ENCODE peak calls at places on chromosomes 16 and 17, in six cellular contexts. One of them, this sample, is unnamed.

GRCh38 chr17:43457362-43457692 is 26.4 kb upstream of the DHX8 start:
- DNase-seq in activated CD8-positive, alpha-beta memory T cell treated with anti-CD3 and anti-CD28 coated beads for 4 hours: no peak
- DNase-seq in stimulated activated CD4-positive, alpha-beta T cell treated with anti-CD3 and anti-CD28 coated beads, Interleukin-1b, Interleukin-23, amount 100 ng/mL, for 1 hour: no peak
- DNase-seq in activated T-helper 1 cell treated with anti-CD3 and anti-CD28 coated beads, Interleukin-2, amount 50 U/mL, for 16 hours: no peak
- DNase-seq in nucleus accumbens: no peak
- DNase-seq in left colon: no peak
- DNase-seq in this sample: no peak

GRCh38 chr17:38749222-38750043 is 1.3 kb upstream of the PCGF2 start:
- DNase-seq in activated T-helper 1 cell treated with anti-CD3 and anti-CD28 coated beads, Interleukin-2, amount 50 U/mL, for 16 hours: no peak
- DNase-seq in activated CD8-positive, alpha-beta memory T cell treated with anti-CD3 and anti-CD28 coated beads for 4 hours: no peak
- DNase-seq in nucleus accumbens: no peak
- DNase-seq in left colon: peak
- DNase-seq in stimulated activated CD4-positive, alpha-beta T cell treated with anti-CD3 and anti-CD28 coated beads, Interleukin-1b, Interleukin-23, amount 100 ng/mL, for 1 hour: no peak
- DNase-seq in this sample: no peak

GRCh38 chr16:87895641-87896141 is 26.4 kb upstream of the SLC7A5 start:
- DNase-seq in left colon: peak
- DNase-seq in activated T-helper 1 cell treated with anti-CD3 and anti-CD28 coated beads, Interleukin-2, amount 50 U/mL, for 16 hours: peak
- DNase-seq in stimulated activated CD4-positive, alpha-beta T cell treated with anti-CD3 and anti-CD28 coated beads, Interleukin-1b, Interleukin-23, amount 100 ng/mL, for 1 hour: peak
- DNase-seq in activated CD8-positive, alpha-beta memory T cell treated with anti-CD3 and anti-CD28 coated beads for 4 hours: peak
- DNase-seq in nucleus accumbens: no peak
- DNase-seq in this sample: peak

GRCh38 chr16:53542283-53542682 is 39.3 kb upstream of the AKTIP start:
- DNase-seq in activated T-helper 1 cell treated with anti-CD3 and anti-CD28 coated beads, Interleukin-2, amount 50 U/mL, for 16 hours: no peak
- DNase-seq in left colon: no peak
- DNase-seq in activated CD8-positive, alpha-beta memory T cell treated with anti-CD3 and anti-CD28 coated beads for 4 hours: no peak
- DNase-seq in stimulated activated CD4-positive, alpha-beta T cell treated with anti-CD3 and anti-CD28 coated beads, Interleukin-1b, Interleukin-23, amount 100 ng/mL, for 1 hour: no peak
- DNase-seq in nucleus accumbens: no peak
- DNase-seq in this sample: no peak

GRCh38 chr17:59840908-59841666 is 51.7 kb downstream of the TUBD1 start:
- DNase-seq in left colon: no peak
- DNase-seq in nucleus accumbens: no peak
- DNase-seq in stimulated activated CD4-positive, alpha-beta T cell treated with anti-CD3 and anti-CD28 coated beads, Interleukin-1b, Interleukin-23, amount 100 ng/mL, for 1 hour: no peak
- DNase-seq in activated CD8-positive, alpha-beta memory T cell treated with anti-CD3 and anti-CD28 coated beads for 4 hours: no peak
- DNase-seq in activated T-helper 1 cell treated with anti-CD3 and anti-CD28 coated beads, Interleukin-2, amount 50 U/mL, for 16 hours: no peak
- DNase-seq in this sample: no peak

GRCh38 chr17:48439875-48440505 is 10.0 kb upstream of the SKAP1 start:
- DNase-seq in activated T-helper 1 cell treated with anti-CD3 and anti-CD28 coated beads, Interleukin-2, amount 50 U/mL, for 16 hours: no peak
- DNase-seq in stimulated activated CD4-positive, alpha-beta T cell treated with anti-CD3 and anti-CD28 coated beads, Interleukin-1b, Interleukin-23, amount 100 ng/mL, for 1 hour: no peak
- DNase-seq in left colon: no peak
- DNase-seq in activated CD8-positive, alpha-beta memory T cell treated with anti-CD3 and anti-CD28 coated beads for 4 hours: no peak
- DNase-seq in nucleus accumbens: no peak
- DNase-seq in this sample: peak

GRCh38 chr16:30927789-30928378 is 4.5 kb downstream of the FBXL19 start:
- DNase-seq in left colon: peak
- DNase-seq in stimulated activated CD4-positive, alpha-beta T cell treated with anti-CD3 and anti-CD28 coated beads, Interleukin-1b, Interleukin-23, amount 100 ng/mL, for 1 hour: no peak
- DNase-seq in nucleus accumbens: peak
- DNase-seq in activated CD8-positive, alpha-beta memory T cell treated with anti-CD3 and anti-CD28 coated beads for 4 hours: no peak
- DNase-seq in activated T-helper 1 cell treated with anti-CD3 and anti-CD28 coated beads, Interleukin-2, amount 50 U/mL, for 16 hours: no peak
- DNase-seq in this sample: no peak

GRCh38 chr17:77280304-77280910 is 139.6 kb downstream of the SEC14L1 start:
- DNase-seq in activated T-helper 1 cell treated with anti-CD3 and anti-CD28 coated beads, Interleukin-2, amount 50 U/mL, for 16 hours: no peak
- DNase-seq in activated CD8-positive, alpha-beta memory T cell treated with anti-CD3 and anti-CD28 coated beads for 4 hours: no peak
- DNase-seq in stimulated activated CD4-positive, alpha-beta T cell treated with anti-CD3 and anti-CD28 coated beads, Interleukin-1b, Interleukin-23, amount 100 ng/mL, for 1 hour: no peak
- DNase-seq in nucleus accumbens: no peak
- DNase-seq in left colon: peak
- DNase-seq in this sample: no peak

GRCh38 chr17:69325518-69326301 is 1.2 kb downstream of the ABCA5 start:
- DNase-seq in activated T-helper 1 cell treated with anti-CD3 and anti-CD28 coated beads, Interleukin-2, amount 50 U/mL, for 16 hours: no peak
- DNase-seq in activated CD8-positive, alpha-beta memory T cell treated with anti-CD3 and anti-CD28 coated beads for 4 hours: no peak
- DNase-seq in nucleus accumbens: no peak
- DNase-seq in left colon: peak
- DNase-seq in stimulated activated CD4-positive, alpha-beta T cell treated with anti-CD3 and anti-CD28 coated beads, Interleukin-1b, Interleukin-23, amount 100 ng/mL, for 1 hour: no peak
- DNase-seq in this sample: no peak

GRCh38 chr16:81604960-81605383 is 160.4 kb downstream of the CMIP start:
- DNase-seq in nucleus accumbens: no peak
- DNase-seq in activated T-helper 1 cell treated with anti-CD3 and anti-CD28 coated beads, Interleukin-2, amount 50 U/mL, for 16 hours: no peak
- DNase-seq in stimulated activated CD4-positive, alpha-beta T cell treated with anti-CD3 and anti-CD28 coated beads, Interleukin-1b, Interleukin-23, amount 100 ng/mL, for 1 hour: no peak
- DNase-seq in left colon: no peak
- DNase-seq in activated CD8-positive, alpha-beta memory T cell treated with anti-CD3 and anti-CD28 coated beads for 4 hours: no peak
- DNase-seq in this sample: no peak

GRCh38 chr16:71367243-71367976 is 8.9 kb downstream of the CALB2 start:
- DNase-seq in left colon: no peak
- DNase-seq in activated CD8-positive, alpha-beta memory T cell treated with anti-CD3 and anti-CD28 coated beads for 4 hours: no peak
- DNase-seq in activated T-helper 1 cell treated with anti-CD3 and anti-CD28 coated beads, Interleukin-2, amount 50 U/mL, for 16 hours: no peak
- DNase-seq in nucleus accumbens: no peak
- DNase-seq in stimulated activated CD4-positive, alpha-beta T cell treated with anti-CD3 and anti-CD28 coated beads, Interleukin-1b, Interleukin-23, amount 100 ng/mL, for 1 hour: no peak
- DNase-seq in this sample: no peak

GRCh38 chr17:17403899-17404576 is 72.8 kb upstream of the MED9 start:
- DNase-seq in stimulated activated CD4-positive, alpha-beta T cell treated with anti-CD3 and anti-CD28 coated beads, Interleukin-1b, Interleukin-23, amount 100 ng/mL, for 1 hour: peak
- DNase-seq in nucleus accumbens: no peak
- DNase-seq in left colon: no peak
- DNase-seq in activated T-helper 1 cell treated with anti-CD3 and anti-CD28 coated beads, Interleukin-2, amount 50 U/mL, for 16 hours: peak
- DNase-seq in activated CD8-positive, alpha-beta memory T cell treated with anti-CD3 and anti-CD28 coated beads for 4 hours: no peak
- DNase-seq in this sample: peak

This sample was measured in central memory CD8-positive, alpha-beta T cell.